ENCODE peak calls at places on chromosomes 4 and X, in four cellular contexts. One of them, this sample, is unnamed.

GRCh38 chr4:128979934-128980333 is 113.4 kb downstream of the SCLT1 start:
- DNase-seq in OCI-LY7: no peak
- DNase-seq in heart right ventricle: no peak
- DNase-seq in ascending aorta: no peak
- DNase-seq in this sample: peak; percentile 78

GRCh38 chrX:151153086-151153485 is 23.3 kb upstream of the GPR50 start:
- DNase-seq in OCI-LY7: no peak
- DNase-seq in heart right ventricle: no peak
- DNase-seq in ascending aorta: no peak
- DNase-seq in this sample: peak; percentile 74

GRCh38 chr4:19266566-19266965 is 985.1 kb upstream of the SLIT2 start:
- DNase-seq in ascending aorta: no peak
- DNase-seq in heart right ventricle: no peak
- DNase-seq in OCI-LY7: no peak
- DNase-seq in this sample: no peak

GRCh38 chr4:40897557-40898203 is 147.9 kb downstream of the NSUN7 start:
- DNase-seq in OCI-LY7: peak; percentile 73
- DNase-seq in heart right ventricle: peak; percentile 73
- DNase-seq in ascending aorta: no peak
- DNase-seq in this sample: peak; percentile 75

GRCh38 chr4:20272411-20272872 is 20.7 kb downstream of the SLIT2 start:
- DNase-seq in OCI-LY7: no peak
- DNase-seq in heart right ventricle: no peak
- DNase-seq in ascending aorta: no peak
- DNase-seq in this sample: peak; percentile 88

GRCh38 chrX:129842510-129843208 is 1.0 kb downstream of the ZDHHC9 start:
- DNase-seq in heart right ventricle: peak; percentile 18
- DNase-seq in OCI-LY7: peak; percentile 11
- DNase-seq in ascending aorta: no peak
- DNase-seq in this sample: peak; percentile 55

GRCh38 chr4:11724731-11725130 is 296.0 kb upstream of the HS3ST1 start:
- DNase-seq in OCI-LY7: no peak
- DNase-seq in ascending aorta: no peak
- DNase-seq in heart right ventricle: no peak
- DNase-seq in this sample: peak; percentile 82

GRCh38 chrX:93538575-93538974 is 134.8 kb downstream of the NAP1L3 start:
- DNase-seq in ascending aorta: no peak
- DNase-seq in heart right ventricle: no peak
- DNase-seq in OCI-LY7: no peak
- DNase-seq in this sample: peak; percentile 25

GRCh38 chrX:23815376-23815775 is 32.4 kb downstream of the SAT1 start:
- DNase-seq in heart right ventricle: no peak
- DNase-seq in OCI-LY7: no peak
- DNase-seq in ascending aorta: no peak
- DNase-seq in this sample: no peak

GRCh38 chrX:14032383-14032782 is 2.7 kb upstream of the GEMIN8 start:
- DNase-seq in OCI-LY7: peak; percentile 63
- DNase-seq in ascending aorta: no peak
- DNase-seq in heart right ventricle: no peak
- DNase-seq in this sample: peak; percentile 66

GRCh38 chr4:42641696-42642095 is 15.2 kb downstream of the ATP8A1 start:
- DNase-seq in ascending aorta: no peak
- DNase-seq in heart right ventricle: no peak
- DNase-seq in OCI-LY7: no peak
- DNase-seq in this sample: no peak

GRCh38 chrX:19513383-19513782 is 1.9 kb downstream of the MAP3K15 start:
- DNase-seq in OCI-LY7: no peak
- DNase-seq in heart right ventricle: no peak
- DNase-seq in ascending aorta: no peak
- DNase-seq in this sample: peak; percentile 11

GRCh38 chr4:182906786-182907185 is 10.4 kb downstream of the DCTD start:
- DNase-seq in OCI-LY7: no peak
- DNase-seq in ascending aorta: no peak
- DNase-seq in heart right ventricle: no peak
- DNase-seq in this sample: no peak

GRCh38 chr4:170269950-170270349 is 180.2 kb upstream of the AADAT start:
- DNase-seq in ascending aorta: no peak
- DNase-seq in OCI-LY7: no peak
- DNase-seq in heart right ventricle: no peak
- DNase-seq in this sample: no peak

GRCh38 chr4:155889036-155889793 is 14.3 kb upstream of the TDO2 start:
- DNase-seq in heart right ventricle: no peak
- DNase-seq in OCI-LY7: no peak
- DNase-seq in ascending aorta: no peak
- DNase-seq in this sample: peak; percentile 22

GRCh38 chr4:77147400-77147782 is 9.6 kb upstream of the CCNG2 start:
- DNase-seq in OCI-LY7: no peak
- DNase-seq in ascending aorta: no peak
- DNase-seq in heart right ventricle: no peak
- DNase-seq in this sample: peak; percentile 15

GRCh38 chrX:129641941-129642340 is 12.8 kb downstream of the APLN start:
- DNase-seq in heart right ventricle: peak; percentile 33
- DNase-seq in ascending aorta: no peak
- DNase-seq in OCI-LY7: no peak
- DNase-seq in this sample: peak; percentile 46

GRCh38 chr4:176063718-176064117 is 1.9 kb upstream of the WDR17 start:
- DNase-seq in OCI-LY7: no peak
- DNase-seq in ascending aorta: no peak
- DNase-seq in heart right ventricle: no peak
- DNase-seq in this sample: no peak

GRCh38 chr4:107210450-107211239 is 174.5 kb upstream of the DKK2 start:
- DNase-seq in heart right ventricle: no peak
- DNase-seq in ascending aorta: no peak
- DNase-seq in OCI-LY7: no peak
- DNase-seq in this sample: no peak

GRCh38 chrX:44775726-44776125 is 68.1 kb upstream of the DUSP21 start:
- DNase-seq in heart right ventricle: no peak
- DNase-seq in ascending aorta: no peak
- DNase-seq in OCI-LY7: no peak
- DNase-seq in this sample: no peak

GRCh38 chrX:14228611-14229010 is 198.9 kb upstream of the GEMIN8 start:
- DNase-seq in ascending aorta: no peak
- DNase-seq in OCI-LY7: no peak
- DNase-seq in heart right ventricle: no peak
- DNase-seq in this sample: peak; percentile 79

GRCh38 chr4:81405900-81406401 is 65.8 kb downstream of the RASGEF1B start:
- DNase-seq in OCI-LY7: peak; percentile 85
- DNase-seq in ascending aorta: no peak
- DNase-seq in heart right ventricle: no peak
- DNase-seq in this sample: peak; percentile 69

GRCh38 chr4:8594097-8595038 is 1.8 kb downstream of the CPZ start:
- DNase-seq in ascending aorta: no peak
- DNase-seq in heart right ventricle: no peak
- DNase-seq in OCI-LY7: peak; percentile 44
- DNase-seq in this sample: peak; percentile 81

GRCh38 chr4:144597171-144597570 is 48.8 kb upstream of the HHIP start:
- DNase-seq in OCI-LY7: no peak
- DNase-seq in heart right ventricle: no peak
- DNase-seq in ascending aorta: no peak
- DNase-seq in this sample: no peak

GRCh38 chrX:55710701-55711100 is 6.8 kb upstream of the RRAGB start:
- DNase-seq in OCI-LY7: no peak
- DNase-seq in heart right ventricle: no peak
- DNase-seq in ascending aorta: no peak
- DNase-seq in this sample: peak; percentile 67

GRCh38 chr4:124938836-124939235 is 226.3 kb upstream of the ANKRD50 start:
- DNase-seq in ascending aorta: no peak
- DNase-seq in heart right ventricle: no peak
- DNase-seq in OCI-LY7: no peak
- DNase-seq in this sample: no peak

GRCh38 chrX:31272472-31272775 is 200.6 kb upstream of the FTHL17 start:
- DNase-seq in heart right ventricle: no peak
- DNase-seq in OCI-LY7: no peak
- DNase-seq in ascending aorta: no peak
- DNase-seq in this sample: no peak

GRCh38 chr4:41414380-41414779 is 123.6 kb upstream of the LIMCH1 start:
- DNase-seq in OCI-LY7: no peak
- DNase-seq in heart right ventricle: no peak
- DNase-seq in ascending aorta: no peak
- DNase-seq in this sample: no peak

GRCh38 chr4:8699479-8700145 is 107.0 kb downstream of the CPZ start:
- DNase-seq in OCI-LY7: no peak
- DNase-seq in ascending aorta: no peak
- DNase-seq in heart right ventricle: no peak
- DNase-seq in this sample: no peak

GRCh38 chr4:5812506-5813229 is 80.2 kb downstream of the CRMP1 start:
- DNase-seq in OCI-LY7: peak; percentile 71
- DNase-seq in ascending aorta: no peak
- DNase-seq in heart right ventricle: no peak
- DNase-seq in this sample: peak; percentile 74

GRCh38 chrX:44675364-44676024 is 132.8 kb upstream of the FUNDC1 start:
- DNase-seq in ascending aorta: no peak
- DNase-seq in OCI-LY7: no peak
- DNase-seq in heart right ventricle: peak; percentile 26
- DNase-seq in this sample: peak; percentile 53

GRCh38 chr4:145805490-145805889 is 125.5 kb downstream of the C4orf51 start:
- DNase-seq in OCI-LY7: no peak
- DNase-seq in ascending aorta: no peak
- DNase-seq in heart right ventricle: peak; percentile 27
- DNase-seq in this sample: no peak

GRCh38 chr4:51906167-51906647 is 63.3 kb downstream of the DCUN1D4 start:
- DNase-seq in heart right ventricle: no peak
- DNase-seq in OCI-LY7: peak; percentile 49
- DNase-seq in ascending aorta: no peak
- DNase-seq in this sample: peak; percentile 13

GRCh38 chr4:167109859-167110258 is 124.4 kb downstream of the SPOCK3 start:
- DNase-seq in ascending aorta: no peak
- DNase-seq in OCI-LY7: no peak
- DNase-seq in heart right ventricle: no peak
- DNase-seq in this sample: no peak

GRCh38 chr4:167119392-167119791 is 114.9 kb downstream of the SPOCK3 start:
- DNase-seq in ascending aorta: no peak
- DNase-seq in heart right ventricle: no peak
- DNase-seq in OCI-LY7: no peak
- DNase-seq in this sample: no peak

GRCh38 chr4:167111622-167112021 is 122.7 kb downstream of the SPOCK3 start:
- DNase-seq in OCI-LY7: no peak
- DNase-seq in heart right ventricle: no peak
- DNase-seq in ascending aorta: no peak
- DNase-seq in this sample: peak; percentile 51

GRCh38 chr4:167117273-167117672 is 117.0 kb downstream of the SPOCK3 start:
- DNase-seq in ascending aorta: no peak
- DNase-seq in OCI-LY7: no peak
- DNase-seq in heart right ventricle: no peak
- DNase-seq in this sample: no peak

GRCh38 chr4:167114416-167114971 is 119.8 kb downstream of the SPOCK3 start:
- DNase-seq in ascending aorta: no peak
- DNase-seq in heart right ventricle: no peak
- DNase-seq in OCI-LY7: no peak
- DNase-seq in this sample: no peak
- H3K4me1 ChIP-seq in ascending aorta: no peaks in the 10 kb centered on the region
- H3K4me1 ChIP-seq in heart right ventricle: no peaks in the 10 kb centered on the region
- H3K4me1 ChIP-seq in OCI-LY7: no peaks in the 10 kb centered on the region
- H3K4me1 ChIP-seq in this sample: no peaks in the 10 kb centered on the region

DNA sequence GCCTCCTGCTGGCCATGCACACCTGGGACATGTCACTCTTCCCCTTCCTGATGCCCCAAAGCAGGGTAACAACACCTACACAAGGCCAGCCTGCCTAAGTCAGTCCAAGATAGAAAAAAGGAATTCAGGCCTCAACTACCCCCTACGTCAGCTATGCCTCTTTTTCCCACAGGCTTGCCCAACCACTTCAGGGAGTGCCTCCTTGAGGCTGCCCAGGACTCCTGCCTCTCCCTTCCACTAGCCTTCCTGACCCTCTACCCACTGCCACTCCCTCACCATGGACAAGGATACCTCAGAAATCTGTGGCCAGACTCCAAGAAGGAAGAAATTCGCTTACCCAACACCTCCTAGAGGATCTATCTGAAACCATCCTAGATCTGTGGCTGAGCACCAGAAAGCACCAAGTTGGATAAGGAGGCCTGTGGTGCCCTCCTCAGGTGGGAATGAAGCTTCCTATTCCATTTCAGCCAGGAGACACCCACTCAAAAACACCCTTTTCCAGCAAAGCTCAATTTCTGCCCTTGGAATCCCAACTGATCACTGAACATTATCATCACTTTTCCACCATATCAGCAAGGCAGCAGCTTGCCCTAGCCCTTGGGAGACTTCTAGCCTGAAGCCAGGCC is 1.8 kb downstream of the KDM5C start:
- DNase-seq in heart right ventricle: no peak
- DNase-seq in OCI-LY7: no peak
- DNase-seq in ascending aorta: no peak
- DNase-seq in this sample: peak; percentile 22
- H3K4me3 ChIP-seq in heart right ventricle: peak overlapping the region; percentile 95
- H3K4me3 ChIP-seq in OCI-LY7: peak overlapping the region; percentile 100
- H3K4me3 ChIP-seq in ascending aorta: peak overlapping the region; percentile 84
- H3K4me3 ChIP-seq in this sample: peak overlapping the region; percentile 97

GRCh38 chr4:70895405-70895804 is 6.8 kb upstream of the MOB1B start:
- DNase-seq in OCI-LY7: no peak
- DNase-seq in heart right ventricle: no peak
- DNase-seq in ascending aorta: no peak
- DNase-seq in this sample: no peak

GRCh38 chr4:70892086-70892769 is 9.9 kb upstream of the MOB1B start:
- DNase-seq in ascending aorta: peak; percentile 41
- DNase-seq in OCI-LY7: no peak
- DNase-seq in heart right ventricle: peak; percentile 19
- DNase-seq in this sample: no peak

GRCh38 chr4:70893790-70894189 is 8.4 kb upstream of the MOB1B start:
- DNase-seq in heart right ventricle: no peak
- DNase-seq in OCI-LY7: no peak
- DNase-seq in ascending aorta: no peak
- DNase-seq in this sample: no peak

GRCh38 chr4:70901607-70901983 is 574 bp upstream of the MOB1B start:
- DNase-seq in OCI-LY7: peak; percentile 19
- DNase-seq in ascending aorta: no peak
- DNase-seq in heart right ventricle: no peak
- DNase-seq in this sample: no peak

GRCh38 chr4:70895846-70896435 is 6.2 kb upstream of the MOB1B start:
- DNase-seq in OCI-LY7: peak; percentile 30
- DNase-seq in ascending aorta: no peak
- DNase-seq in heart right ventricle: no peak
- DNase-seq in this sample: no peak
- H3K4me1 ChIP-seq in OCI-LY7: peaks cover 17% of the 10 kb centered on the region
- H3K4me1 ChIP-seq in ascending aorta: no peaks in the 10 kb centered on the region
- H3K4me1 ChIP-seq in heart right ventricle: peaks cover 14% of the 10 kb centered on the region
- H3K4me1 ChIP-seq in this sample: no peaks in the 10 kb centered on the region

GRCh38 chr4:166460769-166461550 is 587.9 kb downstream of the TLL1 start:
- DNase-seq in heart right ventricle: no peak
- DNase-seq in OCI-LY7: no peak
- DNase-seq in ascending aorta: no peak
- DNase-seq in this sample: peak; percentile 68

GRCh38 chr4:166458756-166459155 is 585.7 kb downstream of the TLL1 start:
- DNase-seq in ascending aorta: no peak
- DNase-seq in heart right ventricle: no peak
- DNase-seq in OCI-LY7: no peak
- DNase-seq in this sample: peak; percentile 36

DNA sequence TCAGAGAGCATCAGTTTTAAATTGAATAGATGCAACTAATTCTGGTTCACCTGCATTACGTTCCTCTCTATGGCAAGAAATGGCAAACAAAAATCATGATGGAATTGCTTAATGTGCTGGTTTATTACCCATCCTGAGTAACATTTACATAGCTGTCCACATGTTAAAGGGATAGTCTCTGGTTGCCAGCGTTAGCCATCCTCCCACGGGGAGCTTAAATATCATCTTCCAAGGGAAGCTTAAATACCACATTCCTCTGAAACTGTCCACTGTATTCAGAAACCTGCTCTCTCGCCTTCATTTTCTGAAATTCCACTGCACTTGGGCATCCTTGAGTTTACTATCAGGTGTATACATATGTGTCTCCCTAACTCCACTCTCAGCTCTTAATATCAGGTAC is 586.6 kb downstream of the TLL1 start:
- DNase-seq in OCI-LY7: no peak
- DNase-seq in ascending aorta: no peak
- DNase-seq in heart right ventricle: no peak
- DNase-seq in this sample: peak; percentile 30
- H3K4me3 ChIP-seq in OCI-LY7: no peak overlapping the region
- H3K4me3 ChIP-seq in ascending aorta: no peak overlapping the region
- H3K4me3 ChIP-seq in heart right ventricle: no peak overlapping the region
- H3K4me3 ChIP-seq in this sample: no peak overlapping the region